ENCODE peak calls at places on chromosomes 6 and 20, in four cellular contexts. S is fibroblast of lung, U is IMR-90, L is GM23248. B is an unnamed sample.

GRCh38 chr6:104908031-104908430 is 48.3 kb upstream of the HACE1 start:
- DNase-seq in U (peak; percentile 1), S (no peak), L (peak; percentile 54), B (peak; percentile 13)

GRCh38 chr6:41591859-41592502 is 45.8 kb downstream of the FOXP4 start:
- DNase-seq in L (peak; percentile 55), U (peak; percentile 45), S (peak; percentile 32), B (peak; percentile 80)

GRCh38 chr20:61764471-61765020 is 301.1 kb downstream of the TAF4 start:
- DNase-seq in L (no peak), U (no peak), S (no peak), B (no peak)

GRCh38 chr6:35435075-35435837 is 16.9 kb upstream of the FANCE start:
- DNase-seq in U (no peak), L (no peak), S (no peak), B (no peak)

GRCh38 chr6:143064996-143065683 is 4.5 kb downstream of the AIG1 start:
- DNase-seq in S (peak; percentile 70), U (no peak), L (peak; percentile 40), B (peak; percentile 14)

GRCh38 chr20:2402271-2402980 is 21.7 kb downstream of the TGM6 start:
- DNase-seq in L (peak; percentile 83), S (peak; percentile 50), U (peak; percentile 51), B (peak; percentile 66)

GRCh38 chr20:24497851-24498250 is 28.4 kb downstream of the SYNDIG1 start:
- DNase-seq in L (no peak), U (peak; percentile 33), S (peak; percentile 53), B (peak; percentile 9)

GRCh38 chr20:5316188-5317158 is at the start of gene PROKR2:
- DNase-seq in U (no peak), S (no peak), L (peak; percentile 4), B (no peak)

GRCh38 chr6:110043366-110043994 is 65.4 kb downstream of the GPR6 start:
- DNase-seq in S (no peak), U (no peak), L (no peak), B (no peak)

GRCh38 chr20:14334306-14334930 is 3.0 kb downstream of the FLRT3 start:
- DNase-seq in U (peak; percentile 45), L (peak; percentile 75), S (peak; percentile 44), B (peak; percentile 71)

GRCh38 chr6:19713984-19714383 is 123.2 kb upstream of the ID4 start:
- DNase-seq in U (no peak), S (no peak), L (no peak), B (no peak)

GRCh38 chr6:3516094-3516493 is 59.2 kb upstream of the SLC22A23 start:
- DNase-seq in U (peak; percentile 16), S (no peak), L (peak; percentile 55), B (peak; percentile 25)

GRCh38 chr6:13428528-13429405 is 58.6 kb downstream of the GFOD1 start:
- DNase-seq in L (no peak), U (no peak), S (no peak), B (no peak)

GRCh38 chr6:125611573-125612399 is 137.6 kb upstream of the HEY2 start:
- DNase-seq in S (peak; percentile 41), U (no peak), L (no peak), B (no peak)

GRCh38 chr6:32973934-32974333 is 5.5 kb downstream of the BRD2 start:
- DNase-seq in L (peak; percentile 79), U (peak; percentile 66), S (peak; percentile 64), B (peak; percentile 28)

GRCh38 chr20:36726168-36726567 is 19.7 kb downstream of the NDRG3 start:
- DNase-seq in S (peak; percentile 25), U (peak; percentile 34), L (peak; percentile 32), B (no peak)

GRCh38 chr6:169161572-169162167 is 92.0 kb downstream of the THBS2 start:
- DNase-seq in S (no peak), U (peak; percentile 43), L (peak; percentile 53), B (no peak)

GRCh38 chr6:163466839-163467390 is 52.4 kb downstream of the QKI start:
- DNase-seq in L (no peak), S (no peak), U (no peak), B (no peak)

GRCh38 chr6:133705071-133705470 is 183.8 kb upstream of the TCF21 start:
- DNase-seq in U (peak; percentile 91), L (peak; percentile 87), S (peak; percentile 67), B (peak; percentile 27)

GRCh38 chr6:107118976-107119375 is 3.7 kb upstream of the BEND3 start:
- DNase-seq in U (no peak), L (no peak), S (no peak), B (no peak)
- H3K9ac ChIP-seq in U (no peak overlapping the region), L (no peak overlapping the region), S (no peak overlapping the region), B (no peak overlapping the region)

GRCh38 chr6:31881136-31881859 is 2.5 kb upstream of the SLC44A4 start:
- DNase-seq in L (no peak), U (no peak), S (no peak), B (no peak)
- H3K4me2 ChIP-seq in L (no peak overlapping the region), U (no peak overlapping the region), S (no peak overlapping the region), B (no peak overlapping the region)

GRCh38 chr6:161274488-161274858 is 612 bp upstream of the AGPAT4 start:
- DNase-seq in S (no peak), L (no peak), U (no peak), B (no peak)

GRCh38 chr6:161273356-161273751 is 507 bp downstream of the AGPAT4 start:
- DNase-seq in U (peak; percentile 48), L (peak; percentile 72), S (peak; percentile 48), B (peak; percentile 26)

GRCh38 chr6:161279677-161280365 is 6.0 kb upstream of the AGPAT4 start:
- DNase-seq in S (peak; percentile 51), U (no peak), L (no peak), B (no peak)

GRCh38 chr6:161273752-161274487 is at the start of gene AGPAT4:
- DNase-seq in U (peak; percentile 98), S (peak; percentile 98), L (peak; percentile 98), B (peak; percentile 89)

GRCh38 chr6:161276605-161277155 is 2.8 kb upstream of the AGPAT4 start:
- DNase-seq in L (no peak), U (no peak), S (no peak), B (no peak)
- H2AFZ ChIP-seq in L (no peak overlapping the region), U (no peak overlapping the region), S (no peak overlapping the region), B (no peak overlapping the region)

DNA sequence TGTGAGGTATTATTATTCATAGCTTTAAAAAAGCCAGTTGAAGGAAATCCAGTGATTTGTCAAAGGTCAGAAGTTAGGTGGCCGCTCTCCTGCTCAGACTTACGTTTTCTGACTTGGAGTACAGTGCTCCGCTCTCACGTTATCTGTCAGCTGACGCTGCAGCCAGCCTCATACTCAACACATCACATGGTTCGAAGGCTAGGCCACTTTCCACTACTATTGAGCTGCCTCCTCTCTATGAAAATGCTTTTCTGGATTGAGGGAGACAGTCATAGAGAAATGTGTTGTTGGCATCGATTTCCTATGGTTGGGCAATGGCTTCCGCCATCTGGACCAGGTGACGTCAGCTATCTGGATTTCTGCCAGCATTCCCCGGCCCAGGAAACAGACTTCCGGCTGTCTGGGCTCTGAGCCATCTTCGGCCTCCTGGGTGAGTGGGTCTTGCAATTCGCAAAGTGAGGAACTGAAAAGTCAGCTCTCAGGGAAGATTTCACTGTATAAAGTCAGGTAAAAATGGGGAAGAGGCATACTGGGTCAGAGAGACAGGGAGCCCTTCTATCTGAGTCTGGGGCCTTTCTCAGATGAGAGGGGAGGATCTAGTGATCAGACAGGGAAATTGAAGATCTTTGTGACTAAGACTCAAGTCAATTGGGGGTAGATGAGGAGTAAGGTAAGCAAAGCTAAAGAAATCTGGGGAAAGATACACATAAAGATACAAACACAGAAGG is 37.5 kb upstream of the IER3 start:
- DNase-seq in L (peak; percentile 97), U (peak; percentile 100), S (peak; percentile 99), B (peak; percentile 99)
- H3K9ac ChIP-seq in L (peak overlapping the region; percentile 85), U (peak overlapping the region; percentile 82), S (peak overlapping the region; percentile 68), B (peak overlapping the region; percentile 94)

GRCh38 chr20:20136313-20136712 is 84.0 kb downstream of the CFAP61 start:
- DNase-seq in U (no peak), L (no peak), S (no peak), B (no peak)
- H3K4me2 ChIP-seq in U (no peak overlapping the region), L (no peak overlapping the region), S (no peak overlapping the region), B (no peak overlapping the region)

GRCh38 chr6:44246663-44247337 is at the start of gene HSP90AB1:
- DNase-seq in S (peak; percentile 100), L (peak; percentile 97), U (peak; percentile 98), B (peak; percentile 98)
- H2AFZ ChIP-seq in S (peak within 1 kb of the TSS; percentile 87), L (peak within 1 kb of the TSS; percentile 96), U (peak within 1 kb of the TSS; percentile 100), B (peak within 1 kb of the TSS; percentile 85)

GRCh38 chr20:10521836-10522235 is 86.7 kb downstream of the SLX4IP start:
- DNase-seq in U (no peak), L (no peak), S (no peak), B (no peak)

GRCh38 chr20:10522328-10522727 is 87.2 kb downstream of the SLX4IP start:
- DNase-seq in L (no peak), U (no peak), S (no peak), B (no peak)

GRCh38 chr20:10524643-10525042 is 89.5 kb downstream of the SLX4IP start:
- DNase-seq in S (peak; percentile 70), U (no peak), L (peak; percentile 34), B (peak; percentile 95)

GRCh38 chr20:10523438-10523837 is 88.3 kb downstream of the SLX4IP start:
- DNase-seq in U (no peak), S (no peak), L (no peak), B (peak; percentile 37)

GRCh38 chr20:10524034-10524476 is 89.0 kb downstream of the SLX4IP start:
- DNase-seq in U (peak; percentile 41), S (peak; percentile 54), L (no peak), B (no peak)
- H3K9ac ChIP-seq in U (no peak overlapping the region), S (no peak overlapping the region), L (no peak overlapping the region), B (peak overlapping the region; percentile 23)

GRCh38 chr6:5832621-5833107 is 174.1 kb downstream of the NRN1 start:
- DNase-seq in L (no peak), U (no peak), S (no peak), B (no peak)
- H3K4me2 ChIP-seq in L (no peak overlapping the region), U (no peak overlapping the region), S (no peak overlapping the region), B (no peak overlapping the region)